ENCODE peak calls at places on chromosomes 13 and 19, in six cellular contexts. Q is hepatocyte, G is HS-5, C is EH, S is mesendoderm, F is tibial nerve. V is an unnamed sample.

GRCh38 chr19:16019691-16020448 is 56.4 kb upstream of the TPM4 start:
- DNase-seq in Q (no peak), G (no peak), C (no peak), S (no peak), F (no peak), V (no peak)

GRCh38 chr19:35736913-35737886 is 5.1 kb downstream of the IGFLR1 start:
- DNase-seq in Q (no peak), G (no peak), C (no peak), S (peak), F (no peak), V (no peak)

GRCh38 chr13:48184260-48184659 is 48.7 kb upstream of the ITM2B start:
- DNase-seq in Q (no peak), G (no peak), C (no peak), S (no peak), F (no peak), V (no peak)

GRCh38 chr13:94154362-94154761 is 325.1 kb downstream of the DCT start:
- DNase-seq in Q (no peak), G (no peak), C (peak), S (peak), F (peak), V (peak)

GRCh38 chr19:47377801-47378200 is 28.7 kb downstream of the DHX34 start:
- DNase-seq in Q (no peak), G (no peak), C (no peak), S (no peak), F (no peak), V (no peak)

GRCh38 chr19:42234364-42234763 is 8.0 kb downstream of the GSK3A start:
- DNase-seq in Q (peak), G (no peak), C (no peak), S (no peak), F (no peak), V (no peak)

GRCh38 chr19:5557691-5558090 is 10.1 kb downstream of the TINCR start:
- DNase-seq in Q (no peak), G (no peak), C (no peak), S (no peak), F (no peak), V (no peak)

GRCh38 chr13:97275265-97275664 is 53.1 kb downstream of the MBNL2 start:
- DNase-seq in Q (peak), G (peak), C (peak), S (no peak), F (no peak), V (peak)

GRCh38 chr19:42207767-42208259 is 9.7 kb downstream of the DEDD2 start:
- DNase-seq in Q (no peak), G (no peak), C (peak), S (no peak), F (no peak), V (peak)

GRCh38 chr13:75687145-75687763 is 51.1 kb downstream of the LMO7 start:
- DNase-seq in Q (peak), G (no peak), C (peak), S (peak), F (no peak), V (peak)

GRCh38 chr19:14544977-14545715 is 15.8 kb downstream of the TECR start:
- DNase-seq in Q (peak), G (no peak), C (peak), S (no peak), F (no peak), V (peak)

GRCh38 chr13:102729560-102730275 is 34.9 kb upstream of the METTL21C start:
- DNase-seq in Q (no peak), G (no peak), C (peak), S (no peak), F (no peak), V (peak)

GRCh38 chr13:97067342-97067895 is 73.1 kb upstream of the OXGR1 start:
- DNase-seq in Q (no peak), G (no peak), C (peak), S (no peak), F (no peak), V (no peak)

GRCh38 chr13:114049026-114049425 is 75.2 kb upstream of the C13orf46 start:
- DNase-seq in Q (no peak), G (no peak), C (no peak), S (no peak), F (no peak), V (no peak)

GRCh38 chr19:29001006-29001921 is 211.7 kb downstream of the UQCRFS1 start:
- DNase-seq in Q (no peak), G (no peak), C (peak), S (peak), F (no peak), V (no peak)

GRCh38 chr13:24071423-24072075 is 89.0 kb upstream of the SPATA13 start:
- DNase-seq in Q (no peak), G (no peak), C (peak), S (no peak), F (no peak), V (peak)

GRCh38 chr19:44949550-44949949 is 3.7 kb downstream of the APOC2 start:
- DNase-seq in Q (no peak), G (no peak), C (no peak), S (no peak), F (no peak), V (no peak)

GRCh38 chr19:48565090-48565489 is 13.1 kb downstream of the SULT2B1 start:
- DNase-seq in Q (peak), G (no peak), C (peak), S (no peak), F (no peak), V (peak)

GRCh38 chr13:45333251-45333972 is 7.6 kb downstream of the TPT1 start:
- DNase-seq in Q (no peak), G (no peak), C (no peak), S (no peak), F (no peak), V (no peak)

GRCh38 chr19:29323046-29323971 is 110.4 kb upstream of the UQCRFS1 start:
- DNase-seq in Q (no peak), G (no peak), C (no peak), S (no peak), F (no peak), V (no peak)

GRCh38 chr19:28920269-28921066 is 292.5 kb downstream of the UQCRFS1 start:
- DNase-seq in Q (no peak), G (no peak), C (no peak), S (peak), F (no peak), V (no peak)

GRCh38 chr19:41753159-41753558 is 2.2 kb upstream of the CEACAM6 start:
- DNase-seq in Q (peak), G (no peak), C (peak), S (peak), F (peak), V (peak)

GRCh38 chr13:47903836-47904235 is 97.2 kb downstream of the SUCLA2 start:
- DNase-seq in Q (no peak), G (peak), C (peak), S (no peak), F (no peak), V (peak)

GRCh38 chr13:99681695-99682094 is 180.4 kb downstream of the TM9SF2 start:
- DNase-seq in Q (no peak), G (no peak), C (no peak), S (peak), F (no peak), V (no peak)

GRCh38 chr13:41276824-41277223 is 13.4 kb upstream of the MTRF1 start:
- DNase-seq in Q (no peak), G (no peak), C (no peak), S (peak), F (no peak), V (no peak)

V was measured in iris pigment epithelial cell.